ENCODE peak calls at places on chromosomes 7 and 10, in nine cellular contexts. F is stomach, B is sigmoid colon, V is transverse colon, M is HCT116, K is GM12878, S is endothelial cell of umbilical vein, G is prostate gland, C is spleen. N is an unnamed sample.

GRCh38 chr10:5107860-5108526 is 13.8 kb downstream of the AKR1C3 start:
- DNase-seq in K (no peak), G (no peak), V (no peak), F (no peak), S (no peak), M (no peak), B (no peak), C (no peak), N (no peak)

GRCh38 chr7:155555116-155555695 is 8.8 kb upstream of the CNPY1 start:
- DNase-seq in C (no peak), G (no peak), S (no peak), V (no peak), F (no peak), M (no peak), K (no peak), B (no peak), N (no peak)

GRCh38 chr10:19945275-19945674 is 129.0 kb downstream of the PLXDC2 start:
- DNase-seq in C (no peak), B (no peak), F (no peak), M (no peak), K (no peak), S (no peak), V (no peak), G (peak), N (no peak)

GRCh38 chr10:27628631-27629030 is 117.0 kb downstream of the MKX start:
- DNase-seq in G (no peak), V (no peak), K (no peak), F (no peak), M (no peak), C (no peak), S (no peak), B (no peak), N (no peak)

GRCh38 chr10:72831696-72832355 is 61.7 kb upstream of the OIT3 start:
- DNase-seq in F (no peak), C (no peak), B (no peak), M (no peak), V (no peak), S (no peak), K (no peak), G (no peak), N (no peak)

GRCh38 chr7:1858435-1859265 is 188.6 kb downstream of the ELFN1 start:
- DNase-seq in C (peak), M (no peak), K (no peak), B (peak), F (no peak), S (no peak), G (no peak), V (no peak), N (peak)

GRCh38 chr10:69223028-69223342 is 2.9 kb downstream of the HKDC1 start:
- DNase-seq in S (no peak), V (no peak), M (no peak), C (no peak), K (no peak), B (no peak), F (no peak), G (no peak), N (no peak)

GRCh38 chr10:130747946-130748345 is 563.6 kb downstream of the TCERG1L start:
- DNase-seq in V (no peak), G (no peak), C (peak), M (no peak), F (peak), B (peak), S (no peak), K (no peak), N (peak)

GRCh38 chr7:16739863-16740622 is 13.5 kb upstream of the TSPAN13 start:
- DNase-seq in F (no peak), G (peak), B (no peak), V (peak), C (no peak), M (peak), S (peak), K (no peak), N (no peak)

GRCh38 chr10:104069610-104070009 is 16.1 kb downstream of the COL17A1 start:
- DNase-seq in C (no peak), M (no peak), G (no peak), S (no peak), V (peak), F (no peak), K (no peak), B (no peak), N (no peak)

GRCh38 chr10:6140141-6140841 is 51.5 kb downstream of the RBM17 start:
- DNase-seq in S (no peak), C (peak), V (peak), G (no peak), B (no peak), M (no peak), F (peak), K (no peak), N (peak)

GRCh38 chr10:78913219-78914059 is 155.3 kb upstream of the ZMIZ1 start:
- DNase-seq in K (no peak), S (no peak), G (peak), C (peak), V (peak), M (no peak), F (peak), B (no peak), N (no peak)

GRCh38 chr7:67100956-67101361 is 104.3 kb downstream of the TYW1 start:
- DNase-seq in B (no peak), F (no peak), M (no peak), G (no peak), K (no peak), V (peak), S (peak), C (no peak), N (no peak)

GRCh38 chr10:23330953-23331352 is 13.6 kb downstream of the C10orf67 start:
- DNase-seq in M (no peak), G (no peak), K (no peak), F (no peak), C (no peak), B (no peak), S (no peak), V (no peak), N (no peak)

GRCh38 chr10:69413221-69413865 is 3.4 kb downstream of the TACR2 start:
- DNase-seq in C (peak), K (no peak), S (peak), B (peak), M (peak), F (peak), V (peak), G (peak), N (peak)

GRCh38 chr7:158016171-158017087 is 571.2 kb downstream of the PTPRN2 start:
- DNase-seq in G (no peak), V (no peak), B (no peak), M (no peak), S (no peak), K (no peak), C (peak), F (peak), N (peak)

GRCh38 chr10:27446091-27446918 is 57.8 kb upstream of the RAB18 start:
- DNase-seq in G (no peak), B (no peak), M (peak), S (peak), C (no peak), F (no peak), K (no peak), V (no peak), N (no peak)

GRCh38 chr10:69936091-69936490 is 116.6 kb upstream of the MACROH2A2 start:
- DNase-seq in V (no peak), K (no peak), S (no peak), B (no peak), G (no peak), C (no peak), F (no peak), M (no peak), N (no peak)

GRCh38 chr7:38973760-38974159 is 3.9 kb upstream of the POU6F2 start:
- DNase-seq in V (no peak), F (no peak), M (no peak), B (no peak), C (no peak), S (no peak), K (no peak), G (no peak), N (no peak)

GRCh38 chr10:12333382-12334185 is 15.8 kb upstream of the CAMK1D start:
- DNase-seq in G (peak), M (peak), V (peak), K (no peak), C (peak), S (no peak), B (peak), F (peak), N (peak)

GRCh38 chr7:101546308-101546936 is 82.7 kb downstream of the MYL10 start:
- DNase-seq in K (no peak), F (no peak), S (no peak), C (peak), V (no peak), B (peak), G (no peak), M (no peak), N (peak)

GRCh38 chr10:80160361-80161128 is 28.0 kb downstream of the PLAC9 start:
- DNase-seq in F (no peak), C (no peak), K (no peak), G (no peak), B (no peak), S (no peak), M (no peak), V (no peak), N (no peak)

GRCh38 chr10:69045441-69046300 is 42.2 kb upstream of the SRGN start:
- DNase-seq in V (no peak), K (peak), G (no peak), S (no peak), C (no peak), F (no peak), B (no peak), M (no peak), N (no peak)

GRCh38 chr7:100584677-100585510 is 1.0 kb downstream of the LRCH4 start:
- DNase-seq in B (peak), V (peak), G (no peak), F (peak), S (peak), C (peak), K (no peak), M (no peak), N (peak)

GRCh38 chr10:33204049-33204448 is 130.4 kb downstream of the NRP1 start:
- DNase-seq in M (no peak), G (no peak), B (no peak), F (no peak), V (no peak), C (no peak), S (no peak), K (no peak), N (no peak)

GRCh38 chr7:39541493-39541892 is 24.7 kb upstream of the YAE1 start:
- DNase-seq in M (no peak), C (no peak), F (no peak), K (no peak), B (no peak), S (no peak), G (no peak), V (no peak), N (no peak)

GRCh38 chr10:8403711-8404371 is 349.4 kb downstream of the GATA3 start:
- DNase-seq in V (no peak), F (no peak), C (no peak), G (no peak), K (no peak), B (no peak), M (no peak), S (no peak), N (no peak)

GRCh38 chr7:2017914-2018785 is 214.6 kb downstream of the MAD1L1 start:
- DNase-seq in S (no peak), C (peak), V (no peak), B (peak), K (no peak), F (no peak), G (no peak), M (no peak), N (peak)

GRCh38 chr7:68904635-68905034 is 693.6 kb upstream of the AUTS2 start:
- DNase-seq in K (no peak), M (no peak), C (no peak), S (no peak), B (no peak), V (no peak), F (no peak), G (no peak), N (no peak)

GRCh38 chr7:6448943-6449543 is 1.3 kb upstream of the DAGLB start:
- DNase-seq in K (no peak), B (no peak), F (no peak), V (no peak), S (no peak), C (peak), M (no peak), G (no peak), N (no peak)

GRCh38 chr7:137462074-137462715 is 118.7 kb upstream of the PTN start:
- DNase-seq in C (no peak), V (no peak), K (no peak), M (no peak), S (peak), B (no peak), G (no peak), F (no peak), N (no peak)

GRCh38 chr10:86944471-86944870 is 12.9 kb downstream of the MMRN2 start:
- DNase-seq in B (peak), K (no peak), M (no peak), S (no peak), F (no peak), V (no peak), G (no peak), C (no peak), N (peak)

GRCh38 chr10:43208147-43209063 is 58.5 kb downstream of the RASGEF1A start:
- DNase-seq in S (no peak), G (no peak), M (no peak), C (peak), F (no peak), K (no peak), V (peak), B (peak), N (peak)

GRCh38 chr7:17495655-17496396 is 197.4 kb downstream of the AHR start:
- DNase-seq in K (no peak), V (no peak), M (no peak), G (no peak), C (no peak), B (no peak), S (no peak), F (no peak), N (no peak)

GRCh38 chr10:122435212-122435827 is 19.1 kb upstream of the ARMS2 start:
- DNase-seq in M (peak), B (no peak), K (no peak), F (no peak), V (no peak), C (no peak), G (no peak), S (peak), N (no peak)

GRCh38 chr7:80053098-80053497 is 81.5 kb upstream of the GNAI1 start:
- DNase-seq in F (no peak), S (no peak), G (no peak), C (no peak), M (no peak), B (no peak), K (no peak), V (no peak), N (no peak)

GRCh38 chr10:112585052-112585451 is 138.0 kb downstream of the VTI1A start:
- DNase-seq in V (no peak), B (no peak), C (no peak), S (no peak), F (peak), M (peak), G (peak), K (no peak), N (no peak)

DNA sequence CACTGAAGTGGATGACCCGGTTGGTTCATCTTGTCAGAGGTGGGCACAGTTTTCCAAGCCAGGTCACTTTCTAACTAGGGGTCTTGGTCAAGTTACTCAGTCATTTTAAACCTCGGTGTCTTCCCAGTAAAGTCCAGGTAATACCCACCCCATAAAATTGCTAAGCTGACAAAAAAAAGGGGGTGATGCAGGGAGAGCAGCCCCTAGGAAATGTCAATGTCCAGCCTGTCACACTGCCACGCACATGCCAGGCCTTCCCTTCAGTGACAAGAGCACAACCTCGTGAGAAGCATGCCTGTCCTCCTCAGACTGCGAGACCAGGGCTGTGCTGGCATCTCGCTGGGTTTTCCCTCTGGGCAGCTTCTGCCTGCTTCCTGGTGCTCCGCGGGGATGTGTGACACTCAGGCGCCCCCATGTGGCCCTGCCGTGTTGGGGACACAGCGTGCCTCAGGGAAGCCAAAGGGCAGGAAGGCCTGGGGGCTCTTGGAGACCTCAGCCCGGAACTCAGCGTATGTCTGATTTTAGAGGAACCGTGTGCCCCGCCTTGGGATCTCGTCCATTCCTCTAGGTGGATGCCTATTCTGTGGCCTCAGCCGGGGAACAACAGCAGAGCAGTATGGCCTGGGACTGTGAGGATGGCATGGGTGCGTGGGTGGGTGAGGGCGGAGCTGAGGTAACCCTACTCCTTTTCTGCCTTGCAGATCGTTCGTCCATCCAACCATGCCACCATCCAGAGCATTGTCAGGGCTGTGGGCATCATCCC is 10.2 kb upstream of the GDF2 start:
- DNase-seq in V (peak), K (peak), F (peak), G (peak), C (peak), S (peak), M (peak), B (peak), N (peak)
- TF ChIP-seq POLR2A in V (no peak), K (no peak), F (no peak), G (no peak), C (no peak), S (no peak), M (no peak), B (no peak), N (no peak)

GRCh38 chr7:21427861-21428641 is at the start of gene SP4:
- DNase-seq in F (peak), V (peak), M (peak), C (peak), K (peak), B (peak), G (peak), S (peak), N (peak)
- TF ChIP-seq POLR2AphosphoS5 in F (peak), V (peak), M (peak), C (peak), K (peak), B (peak), G (peak), S (peak), N (no peak)

GRCh38 chr10:88508054-88508453 is 75.1 kb downstream of the RNLS start:
- DNase-seq in V (no peak), M (no peak), B (no peak), F (no peak), G (no peak), K (no peak), S (no peak), C (no peak), N (no peak)

GRCh38 chr10:88500656-88501055 is 82.5 kb downstream of the RNLS start:
- DNase-seq in M (no peak), K (no peak), S (no peak), V (no peak), B (no peak), C (no peak), G (no peak), F (no peak), N (no peak)

GRCh38 chr10:88507380-88507779 is 75.7 kb downstream of the RNLS start:
- DNase-seq in K (no peak), B (no peak), S (no peak), C (no peak), V (no peak), F (no peak), M (no peak), G (no peak), N (no peak)

GRCh38 chr10:88505265-88505664 is 77.9 kb downstream of the RNLS start:
- DNase-seq in V (no peak), M (no peak), S (no peak), C (no peak), G (no peak), K (no peak), B (no peak), F (no peak), N (no peak)

DNA sequence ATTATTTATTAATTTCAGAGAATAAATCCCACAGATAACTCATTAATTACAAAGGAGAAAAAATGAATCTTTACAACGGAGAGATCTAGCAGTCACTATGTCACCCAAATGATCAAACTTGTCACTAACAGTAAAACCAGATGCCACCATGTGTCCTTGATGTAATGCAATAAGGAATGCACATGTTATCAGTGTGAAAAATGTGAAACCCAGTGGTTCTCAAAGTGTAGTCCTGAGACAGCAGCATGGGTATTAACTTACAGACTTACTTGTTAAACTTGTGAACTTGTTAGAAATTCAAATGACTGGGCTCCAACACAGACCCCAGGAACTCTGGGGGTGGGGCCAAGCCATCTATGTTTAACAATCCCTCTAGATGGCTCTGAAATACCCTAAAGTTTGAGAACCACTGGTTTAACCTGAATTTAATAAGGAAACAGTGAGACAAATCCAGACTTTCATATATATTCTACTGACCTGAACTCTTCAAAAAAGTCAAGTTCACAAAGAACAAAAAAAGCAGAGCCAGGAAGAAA is 77.4 kb downstream of the RNLS start:
- DNase-seq in G (no peak), F (no peak), C (no peak), M (no peak), K (no peak), B (no peak), V (no peak), S (no peak), N (no peak)
- H3K4me3 ChIP-seq in G (no peak), F (no peak), C (no peak), M (no peak), K (no peak), B (no peak), V (no peak), S (no peak), N (no peak)

DNA sequence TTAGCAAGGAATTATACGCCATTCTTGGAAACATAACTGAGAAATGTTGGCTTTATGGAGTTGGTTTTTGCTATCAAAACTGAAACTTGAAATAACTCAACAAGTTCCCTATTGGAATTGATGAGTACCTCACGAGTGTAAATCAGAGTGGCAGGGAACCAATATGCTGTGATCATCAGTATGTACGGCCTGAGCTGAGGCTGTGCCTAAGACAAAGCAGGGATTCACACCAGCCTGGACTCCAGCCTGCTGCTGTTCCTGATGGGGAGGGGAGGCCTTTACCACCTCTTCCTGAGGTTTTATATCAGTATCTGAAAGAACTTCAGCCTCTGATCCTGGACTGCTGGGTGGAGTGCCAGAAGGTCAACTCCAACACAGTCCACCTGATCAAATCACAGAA is 52.7 kb downstream of the CRTAC1 start:
- DNase-seq in B (no peak), K (no peak), G (no peak), V (no peak), C (no peak), S (no peak), F (no peak), M (no peak), N (no peak)
- TF ChIP-seq POLR2A in B (no peak), K (no peak), G (no peak), V (no peak), C (no peak), S (no peak), F (no peak), M (no peak), N (no peak)

GRCh38 chr7:29987821-29988317 is 1.7 kb downstream of the SCRN1 start:
- DNase-seq in V (no peak), S (peak), F (no peak), K (no peak), C (peak), B (no peak), G (no peak), M (peak), N (no peak)
- TF ChIP-seq POLR2AphosphoS5 in V (peak), S (peak), F (no peak), K (no peak), C (no peak), B (peak), G (peak), M (peak), N (no peak)

DNA sequence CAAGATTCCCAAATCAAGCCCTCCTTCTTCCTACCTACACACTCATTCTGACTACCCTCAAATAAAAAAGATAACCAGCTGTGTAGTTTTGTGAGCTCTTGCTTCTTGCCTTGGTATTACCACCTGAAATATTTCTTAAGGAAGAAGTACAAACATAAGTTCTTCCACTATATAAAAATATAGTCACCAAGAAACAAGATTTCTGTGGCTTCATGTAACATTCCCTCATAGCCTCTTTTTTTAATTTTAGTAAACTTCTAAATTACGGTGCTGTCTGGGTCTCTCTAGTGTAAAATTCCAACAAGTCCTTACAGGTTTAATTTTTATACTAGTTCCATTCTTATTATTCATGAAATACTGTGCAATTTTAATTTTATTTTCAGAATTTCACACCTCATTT is 9.0 kb downstream of the SKAP2 start:
- DNase-seq in S (peak), V (no peak), B (no peak), M (no peak), K (no peak), C (no peak), G (no peak), F (no peak), N (no peak)
- H3K4me3 ChIP-seq in S (no peak), V (no peak), B (no peak), M (no peak), K (no peak), C (no peak), G (no peak), F (no peak), N (no peak)

N was measured in suprapubic skin.